ENCODE peak calls at places on chromosome 16, in seven cellular contexts. Q, V, B, T, H, Y and I are unnamed samples.

GRCh38 chr16:71526111-71526998 is at the start of gene CHST4:
- DNase-seq in Q (no peak), V (peak), B (no peak), T (no peak), H (peak), Y (peak), I (peak)

GRCh38 chr16:89039756-89040155 is 53.9 kb upstream of the ACSF3 start:
- DNase-seq in Q (no peak), V (no peak), B (peak), T (no peak), H (no peak), Y (peak), I (no peak)

GRCh38 chr16:28207425-28207824 is 4.3 kb downstream of the XPO6 start:
- DNase-seq in Q (no peak), V (no peak), B (no peak), T (no peak), H (no peak), Y (no peak), I (no peak)

GRCh38 chr16:11706180-11706742 is 36.4 kb downstream of the TXNDC11 start:
- DNase-seq in Q (no peak), V (no peak), B (no peak), T (peak), H (no peak), Y (peak), I (no peak)

GRCh38 chr16:21300309-21301167 is 22.4 kb upstream of the CRYM start:
- DNase-seq in Q (peak), V (peak), B (peak), T (peak), H (peak), Y (peak), I (peak)

GRCh38 chr16:20944861-20945390 is 44.4 kb downstream of the LYRM1 start:
- DNase-seq in Q (no peak), V (peak), B (no peak), T (no peak), H (peak), Y (peak), I (peak)

GRCh38 chr16:28317040-28317880 is 24.9 kb downstream of the SBK1 start:
- DNase-seq in Q (peak), V (peak), B (no peak), T (no peak), H (peak), Y (peak), I (peak)

GRCh38 chr16:2273484-2273883 is 5.6 kb upstream of the RNPS1 start:
- DNase-seq in Q (no peak), V (no peak), B (no peak), T (no peak), H (no peak), Y (no peak), I (no peak)

GRCh38 chr16:72989203-72989991 is 58.5 kb downstream of the ZFHX3 start:
- DNase-seq in Q (no peak), V (no peak), B (no peak), T (no peak), H (no peak), Y (no peak), I (no peak)

GRCh38 chr16:3640632-3641501 is 13.6 kb upstream of the DNASE1 start:
- DNase-seq in Q (no peak), V (no peak), B (no peak), T (peak), H (no peak), Y (no peak), I (no peak)